ENCODE peak calls at places on chromosomes 3 and 15, in five cellular contexts. I is natural killer cell; H is frontal cortex; F is stimulated activated CD4-positive, alpha-beta T cell treated with anti-CD3 and anti-CD28 coated beads, Interleukin-1b, Interleukin-23, amount 100 ng/mL, for 48 hours; T is dorsolateral prefrontal cortex. J is an unnamed sample.

GRCh38 chr15:52787123-52787503 is 3.0 kb downstream of the ONECUT1 start:
- DNase-seq in I (no peak), H (no peak), F (no peak), T (no peak), J (peak)

GRCh38 chr3:175526609-175527280 is 667.6 kb downstream of the NAALADL2 start:
- DNase-seq in I (no peak), H (no peak), F (no peak), T (no peak), J (peak)

GRCh38 chr3:101938262-101938847 is 89.0 kb downstream of the NFKBIZ start:
- DNase-seq in I (no peak), H (no peak), F (no peak), T (no peak), J (no peak)

GRCh38 chr3:138222316-138222715 is 35.2 kb downstream of the ARMC8 start:
- DNase-seq in I (no peak), H (no peak), F (no peak), T (no peak), J (no peak)

GRCh38 chr3:187518616-187519015 is 150.4 kb downstream of the RTP4 start:
- DNase-seq in I (no peak), H (no peak), F (no peak), T (no peak), J (no peak)

GRCh38 chr3:73037369-73037699 is 24.1 kb upstream of the EBLN2 start:
- DNase-seq in I (no peak), H (no peak), F (no peak), T (no peak), J (no peak)

GRCh38 chr3:58357402-58357801 is 24.7 kb downstream of the PXK start:
- DNase-seq in I (no peak), H (no peak), F (no peak), T (no peak), J (no peak)

GRCh38 chr3:4982773-4983738 is 3.8 kb downstream of the BHLHE40 start:
- DNase-seq in I (no peak), H (no peak), F (no peak), T (no peak), J (peak)

GRCh38 chr3:182713743-182714517 is 79.4 kb upstream of the ATP11B start:
- DNase-seq in I (no peak), H (peak), F (no peak), T (no peak), J (peak)

GRCh38 chr3:60309539-60310268 is 941.5 kb downstream of the FHIT start:
- DNase-seq in I (no peak), H (no peak), F (no peak), T (no peak), J (no peak)

GRCh38 chr3:47306022-47306421 is 23.3 kb downstream of the KLHL18 start:
- DNase-seq in I (no peak), H (no peak), F (no peak), T (no peak), J (no peak)

GRCh38 chr3:193943200-193943599 is 192.7 kb upstream of the HES1 start:
- DNase-seq in I (no peak), H (no peak), F (no peak), T (no peak), J (no peak)

GRCh38 chr3:8554725-8555621 is 53.4 kb downstream of the LMCD1 start:
- DNase-seq in I (no peak), H (no peak), F (no peak), T (no peak), J (no peak)

GRCh38 chr3:146590521-146590920 is 14.6 kb downstream of the PLSCR5 start:
- DNase-seq in I (no peak), H (no peak), F (no peak), T (no peak), J (no peak)

GRCh38 chr3:65676592-65676991 is 362.1 kb downstream of the MAGI1 start:
- DNase-seq in I (no peak), H (no peak), F (no peak), T (no peak), J (no peak)

GRCh38 chr3:132317229-132317948 is at the start of gene ACP3:
- DNase-seq in I (no peak), H (no peak), F (no peak), T (no peak), J (peak)

GRCh38 chr3:114554716-114555115 is 260.9 kb downstream of the TIGIT start:
- DNase-seq in I (no peak), H (no peak), F (no peak), T (no peak), J (no peak)

GRCh38 chr3:185503467-185503975 is 4.7 kb upstream of the TMEM41A start:
- DNase-seq in I (no peak), H (no peak), F (no peak), T (no peak), J (peak)

GRCh38 chr3:169945313-169945712 is 21.3 kb upstream of the SEC62 start:
- DNase-seq in I (no peak), H (no peak), F (peak), T (no peak), J (no peak)

GRCh38 chr15:74863239-74864056 is 9.7 kb downstream of the SCAMP2 start:
- DNase-seq in I (no peak), H (no peak), F (no peak), T (no peak), J (no peak)

GRCh38 chr3:17808994-17809393 is 66.6 kb upstream of the TBC1D5 start:
- DNase-seq in I (no peak), H (no peak), F (no peak), T (no peak), J (peak)

GRCh38 chr15:68511073-68511991 is 67.5 kb upstream of the CORO2B start:
- DNase-seq in I (no peak), H (no peak), F (no peak), T (no peak), J (no peak)

GRCh38 chr3:70358978-70359580 is 46.6 kb upstream of the MDFIC2 start:
- DNase-seq in I (no peak), H (peak), F (no peak), T (no peak), J (no peak)

GRCh38 chr3:52237659-52238172 is 1.2 kb downstream of the TWF2 start:
- DNase-seq in I (no peak), H (peak), F (no peak), T (peak), J (peak)

GRCh38 chr3:187385296-187385695 is 17.1 kb downstream of the RTP4 start:
- DNase-seq in I (no peak), H (no peak), F (no peak), T (no peak), J (no peak)

J was measured in T47D.